ENCODE peak calls at places on chromosome 15, in nine cellular contexts. Q is breast epithelium, K is stomach, F is H54, R is spleen, J is lower leg skin, I is heart left ventricle, B is ovary, L is K562. X is an unnamed sample.

GRCh38 chr15:66877558-66878285 is 175.7 kb downstream of the SMAD6 start:
- DNase-seq in Q (no peak), K (no peak), F (no peak), R (peak), J (no peak), I (peak), B (no peak), L (no peak), X (no peak)

GRCh38 chr15:67836477-67836876 is 3.4 kb downstream of the RNU6-1 start:
- DNase-seq in Q (no peak), K (peak), F (peak), R (peak), J (peak), I (peak), B (peak), L (peak), X (peak)

GRCh38 chr15:48800811-48801460 is 9.9 kb downstream of the CEP152 start:
- DNase-seq in Q (no peak), K (no peak), F (no peak), R (no peak), J (no peak), I (no peak), B (no peak), L (no peak), X (no peak)

GRCh38 chr15:70264014-70264492 is 166.3 kb upstream of the TLE3 start:
- DNase-seq in Q (no peak), K (no peak), F (no peak), R (peak), J (no peak), I (no peak), B (no peak), L (no peak), X (no peak)

GRCh38 chr15:69225355-69226027 is 65.1 kb downstream of the GLCE start:
- DNase-seq in Q (no peak), K (no peak), F (peak), R (no peak), J (no peak), I (no peak), B (no peak), L (no peak), X (no peak)

GRCh38 chr15:76335851-76336253 is 721 bp upstream of the ISL2 start:
- DNase-seq in Q (no peak), K (no peak), F (peak), R (no peak), J (no peak), I (no peak), B (no peak), L (no peak), X (no peak)

GRCh38 chr15:29857196-29857595 is 34.9 kb upstream of the TJP1 start:
- DNase-seq in Q (no peak), K (no peak), F (no peak), R (no peak), J (no peak), I (no peak), B (no peak), L (no peak), X (no peak)

GRCh38 chr15:85044251-85044853 is 62.7 kb downstream of the PDE8A start:
- DNase-seq in Q (no peak), K (peak), F (no peak), R (no peak), J (peak), I (peak), B (peak), L (no peak), X (peak)

GRCh38 chr15:40358492-40359353 is 704 bp downstream of the DISP2 start:
- DNase-seq in Q (no peak), K (no peak), F (no peak), R (peak), J (no peak), I (no peak), B (no peak), L (peak), X (peak)

GRCh38 chr15:61818801-61819200 is 241.4 kb downstream of the VPS13C start:
- DNase-seq in Q (no peak), K (no peak), F (no peak), R (no peak), J (no peak), I (no peak), B (no peak), L (no peak), X (no peak)

GRCh38 chr15:85404922-85405293 is 24.5 kb downstream of the AKAP13 start:
- DNase-seq in Q (no peak), K (no peak), F (no peak), R (no peak), J (no peak), I (no peak), B (no peak), L (no peak), X (no peak)

GRCh38 chr15:67840747-67841634 is 1.1 kb upstream of the RNU6-1 start:
- DNase-seq in Q (no peak), K (no peak), F (no peak), R (peak), J (no peak), I (no peak), B (peak), L (peak), X (peak)

GRCh38 chr15:47756872-47757271 is 39.6 kb downstream of the SEMA6D start:
- DNase-seq in Q (no peak), K (no peak), F (no peak), R (no peak), J (no peak), I (no peak), B (peak), L (no peak), X (peak)

GRCh38 chr15:85402195-85402921 is 22.0 kb downstream of the AKAP13 start:
- DNase-seq in Q (no peak), K (no peak), F (no peak), R (no peak), J (no peak), I (no peak), B (no peak), L (no peak), X (no peak)

GRCh38 chr15:100520132-100520921 is 8.4 kb downstream of the CERS3 start:
- DNase-seq in Q (no peak), K (no peak), F (no peak), R (no peak), J (no peak), I (no peak), B (no peak), L (no peak), X (no peak)
- TF ChIP-seq POLR2A in Q (no peak), K (no peak), F (no peak), R (no peak), J (no peak), I (no peak), B (no peak), L (no peak), X (no peak)

GRCh38 chr15:96354731-96355560 is 24.4 kb downstream of the NR2F2 start:
- DNase-seq in Q (no peak), K (no peak), F (no peak), R (no peak), J (no peak), I (no peak), B (no peak), L (no peak), X (no peak)
- TF ChIP-seq POLR2A in Q (no peak), K (no peak), F (no peak), R (no peak), J (no peak), I (no peak), B (peak), L (no peak), X (no peak)

DNA sequence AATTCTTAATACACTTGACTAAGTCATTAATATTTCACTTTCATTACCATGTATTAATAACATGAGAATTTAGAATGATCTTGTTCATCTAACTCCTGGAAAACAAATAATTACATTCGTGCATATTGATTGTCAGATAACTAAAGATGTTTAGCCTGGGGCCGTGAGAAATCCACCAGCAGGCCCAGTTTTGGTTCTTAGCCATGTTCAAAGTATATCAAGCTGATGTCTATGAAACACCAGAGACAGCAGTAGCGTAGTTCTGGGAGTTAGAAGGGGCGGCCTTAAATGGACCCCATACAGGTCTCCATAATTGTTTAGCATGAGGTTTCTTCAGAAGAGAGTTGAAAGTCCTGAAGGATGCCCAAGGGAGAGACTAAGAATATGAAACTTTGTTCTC is 103.6 kb upstream of the DPH6 start:
- DNase-seq in Q (no peak), K (no peak), F (no peak), R (no peak), J (no peak), I (no peak), B (no peak), L (no peak), X (no peak)
- TF ChIP-seq POLR2A in Q (no peak), K (no peak), F (no peak), R (no peak), J (no peak), I (no peak), B (no peak), L (no peak), X (no peak)

DNA sequence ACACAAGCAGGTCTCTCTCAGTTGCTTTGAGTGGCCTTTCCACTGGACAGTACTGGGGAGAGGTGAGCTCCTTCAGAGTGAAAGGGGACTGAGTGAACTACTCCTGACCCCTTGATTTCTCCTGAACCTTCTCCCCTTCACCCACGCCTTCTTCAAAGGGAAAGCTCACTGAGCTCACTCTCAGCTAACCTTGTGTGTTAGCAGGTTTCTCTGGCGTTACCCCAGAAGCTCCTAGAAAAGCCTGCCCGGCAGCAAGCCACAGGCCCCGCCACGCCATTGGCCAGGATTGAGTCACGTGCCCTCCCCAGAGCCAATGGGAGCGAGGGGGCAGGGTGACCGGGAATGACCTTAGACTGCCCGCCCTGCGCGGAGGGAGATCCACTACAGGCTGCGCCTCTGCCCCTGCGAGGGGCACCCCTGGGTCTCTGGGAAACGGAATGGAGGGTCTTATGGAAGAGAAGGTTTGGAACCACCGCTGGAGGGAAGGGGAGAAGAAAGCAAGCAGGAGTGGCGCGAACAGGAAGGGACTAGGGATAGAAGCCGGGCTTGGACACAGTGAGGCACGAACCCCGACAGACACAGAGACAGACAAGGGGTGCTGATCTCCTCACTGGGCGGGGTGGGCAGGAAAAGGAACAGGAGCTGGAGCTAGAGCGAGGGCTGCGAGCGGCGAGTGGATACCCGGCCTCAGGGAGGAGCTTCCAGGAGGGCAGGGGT is 17.4 kb upstream of the CLK3 start:
- DNase-seq in Q (peak), K (peak), F (no peak), R (peak), J (peak), I (peak), B (peak), L (peak), X (peak)
- TF ChIP-seq POLR2A in Q (peak), K (no peak), F (no peak), R (peak), J (no peak), I (peak), B (no peak), L (peak), X (peak)

X was measured in transverse colon.